ENCODE peak calls at places on chromosome 11, in seven cellular contexts. P is kidney epithelial cell; T is heart left ventricle; V is MM.1S; X is A549; F is cardiac fibroblast; C is CD8-positive, alpha-beta T cell. J is an unnamed sample.

GRCh38 chr11:15737326-15737725 is 619.0 kb downstream of the SOX6 start:
- DNase-seq in F (peak; percentile 16), X (no peak), V (no peak), C (no peak), T (no peak), P (peak; percentile 23), J (no peak)

GRCh38 chr11:130115218-130115617 is 44.4 kb upstream of the ST14 start:
- DNase-seq in P (no peak), V (no peak), C (no peak), X (no peak), F (peak; percentile 63), T (no peak), J (peak; percentile 72)

GRCh38 chr11:19660076-19660475 is 52.6 kb upstream of the NAV2 start:
- DNase-seq in P (peak; percentile 85), X (peak; percentile 81), F (peak; percentile 76), C (no peak), V (peak; percentile 88), T (no peak), J (peak; percentile 45)

GRCh38 chr11:61972112-61972795 is 4.8 kb upstream of the FTH1 start:
- DNase-seq in X (no peak), C (no peak), F (no peak), T (no peak), P (no peak), V (no peak), J (no peak)

GRCh38 chr11:1568451-1568911 is 3.6 kb downstream of the DUSP8 start:
- DNase-seq in F (no peak), P (no peak), T (peak; percentile 10), X (no peak), V (no peak), C (peak; percentile 66), J (no peak)

GRCh38 chr11:10657308-10658271 is 36.0 kb downstream of the IRAG1 start:
- DNase-seq in C (no peak), P (peak; percentile 29), V (peak; percentile 89), F (peak; percentile 84), X (peak; percentile 25), T (peak; percentile 37), J (peak; percentile 85)

GRCh38 chr11:118838905-118839553 is 44.7 kb upstream of the CXCR5 start:
- DNase-seq in V (peak; percentile 84), C (no peak), P (no peak), F (no peak), T (no peak), X (no peak), J (no peak)

GRCh38 chr11:117524784-117525183 is 197.1 kb downstream of the CEP164 start:
- DNase-seq in P (no peak), T (no peak), X (no peak), V (no peak), C (no peak), F (no peak), J (no peak)

GRCh38 chr11:115065314-115065713 is 387.0 kb downstream of the NXPE2 start:
- DNase-seq in X (no peak), T (no peak), C (no peak), F (no peak), V (no peak), P (no peak), J (no peak)

GRCh38 chr11:93221539-93221938 is 23.7 kb upstream of the SLC36A4 start:
- DNase-seq in C (no peak), F (no peak), T (no peak), V (no peak), X (no peak), P (no peak), J (no peak)

GRCh38 chr11:47550288-47551052 is 2.5 kb downstream of the CELF1 start:
- DNase-seq in F (peak; percentile 48), C (no peak), V (no peak), P (no peak), X (no peak), T (no peak), J (peak; percentile 46)

GRCh38 chr11:121634889-121635288 is 182.1 kb upstream of the SORL1-AS1 start:
- DNase-seq in P (no peak), T (no peak), F (peak; percentile 90), C (no peak), V (no peak), X (no peak), J (peak; percentile 93)

GRCh38 chr11:44645832-44646231 is 80.4 kb downstream of the CD82 start:
- DNase-seq in V (no peak), T (no peak), X (no peak), F (no peak), P (no peak), C (no peak), J (no peak)

GRCh38 chr11:61541568-61541967 is 33.0 kb downstream of the LRRC10B start:
- DNase-seq in P (no peak), V (no peak), C (no peak), X (peak; percentile 36), F (peak; percentile 39), T (no peak), J (peak; percentile 70)

GRCh38 chr11:61524963-61525587 is 16.5 kb downstream of the LRRC10B start:
- DNase-seq in F (no peak), C (no peak), T (no peak), P (no peak), X (no peak), V (no peak), J (no peak)

GRCh38 chr11:63769044-63769718 is 606 bp upstream of the ZFTA start:
- DNase-seq in P (no peak), V (peak; percentile 47), X (no peak), T (peak; percentile 42), C (peak; percentile 48), F (peak; percentile 26), J (no peak)

GRCh38 chr11:61999141-61999975 is 31.9 kb upstream of the FTH1 start:
- DNase-seq in P (no peak), F (peak; percentile 54), V (no peak), X (peak; percentile 41), C (no peak), T (no peak), J (no peak)

GRCh38 chr11:72821920-72822799 is 7.9 kb downstream of the ATG16L2 start:
- DNase-seq in V (peak; percentile 87), T (peak; percentile 89), X (peak; percentile 91), C (peak; percentile 94), F (peak; percentile 82), P (no peak), J (peak; percentile 76)
- TF ChIP-seq CTCF in V (no peak), T (peak; percentile 21), X (no peak), C (no peak), F (no peak), P (peak; percentile 16), J (no peak)

GRCh38 chr11:88552377-88553029 is 215.0 kb upstream of the CTSC start:
- DNase-seq in C (peak; percentile 39), F (peak; percentile 73), X (peak; percentile 68), V (peak; percentile 72), T (no peak), P (no peak), J (peak; percentile 53)

GRCh38 chr11:88555829-88556202 is 218.3 kb upstream of the CTSC start:
- DNase-seq in T (no peak), C (no peak), P (no peak), X (no peak), F (peak; percentile 55), V (no peak), J (peak; percentile 90)

GRCh38 chr11:88553204-88553603 is 215.7 kb upstream of the CTSC start:
- DNase-seq in V (no peak), C (no peak), F (peak; percentile 52), P (no peak), T (no peak), X (no peak), J (peak; percentile 26)

DNA sequence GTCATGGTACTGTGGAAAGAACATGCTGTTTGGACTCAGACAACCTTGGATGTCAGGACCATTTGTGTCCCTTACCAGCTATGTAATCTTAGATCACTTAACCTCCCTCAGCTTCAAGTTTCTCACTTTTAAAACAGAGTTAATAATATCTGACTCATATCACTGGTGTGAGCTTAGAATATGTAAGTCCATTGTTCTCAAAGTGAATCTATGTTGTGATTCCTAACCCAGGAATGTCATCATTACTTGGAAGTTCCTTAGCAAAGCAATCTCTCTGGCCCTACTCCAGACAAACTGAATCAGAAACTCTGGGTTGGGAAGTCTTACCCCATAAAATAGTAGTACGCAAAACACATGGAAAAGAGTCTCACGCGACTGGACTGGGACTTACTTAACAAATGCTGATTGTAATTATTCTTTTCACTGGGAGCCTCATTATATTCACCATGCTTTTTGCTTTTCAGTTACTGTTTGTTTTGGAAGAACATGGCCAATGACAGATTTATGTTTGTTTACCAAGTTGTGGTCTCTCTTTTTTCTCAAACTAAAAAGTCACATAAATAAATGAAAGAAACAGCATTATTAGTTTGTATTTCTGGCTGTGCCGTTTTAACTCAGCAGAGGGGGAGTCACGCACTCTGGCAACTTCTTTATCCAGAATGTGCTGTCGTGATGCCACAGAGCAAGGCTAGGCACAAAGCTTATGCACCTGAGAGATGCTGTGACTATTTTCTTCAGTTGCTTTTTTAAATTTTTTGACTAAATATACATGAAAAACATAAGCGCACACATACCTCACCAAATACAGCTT is 217.7 kb upstream of the CTSC start:
- DNase-seq in X (peak; percentile 76), V (no peak), P (peak; percentile 98), C (no peak), T (no peak), F (peak; percentile 99), J (peak; percentile 100)
- H3K4me3 ChIP-seq in X (no peak overlapping the region), V (no peak overlapping the region), P (no peak overlapping the region), C (no peak overlapping the region), T (no peak overlapping the region), F (no peak overlapping the region), J (peak overlapping the region; percentile 10)

GRCh38 chr11:30914143-30914762 is 328.1 kb upstream of the MPPED2 start:
- DNase-seq in F (peak; percentile 69), P (peak; percentile 35), V (peak; percentile 14), C (peak; percentile 11), X (peak; percentile 42), T (peak; percentile 53), J (peak; percentile 53)
- TF ChIP-seq CTCF in F (peak; percentile 79), P (peak; percentile 97), V (peak; percentile 37), C (no peak), X (peak; percentile 28), T (peak; percentile 64), J (peak; percentile 84)

GRCh38 chr11:107928046-107928766 is at the start of gene RAB39A:
- DNase-seq in X (peak; percentile 96), V (peak; percentile 98), C (peak; percentile 40), F (peak; percentile 90), T (peak; percentile 81), P (peak; percentile 84), J (peak; percentile 74)

GRCh38 chr11:107927559-107927958 is 689 bp upstream of the RAB39A start:
- DNase-seq in F (no peak), X (no peak), C (no peak), T (no peak), P (no peak), V (no peak), J (no peak)

GRCh38 chr11:107928767-107929507 is 689 bp downstream of the RAB39A start:
- DNase-seq in V (no peak), X (peak; percentile 4), T (peak; percentile 21), C (no peak), F (no peak), P (no peak), J (no peak)

GRCh38 chr11:107931206-107931605 is 3.0 kb downstream of the RAB39A start:
- DNase-seq in X (no peak), T (no peak), V (no peak), C (no peak), F (no peak), P (no peak), J (no peak)

DNA sequence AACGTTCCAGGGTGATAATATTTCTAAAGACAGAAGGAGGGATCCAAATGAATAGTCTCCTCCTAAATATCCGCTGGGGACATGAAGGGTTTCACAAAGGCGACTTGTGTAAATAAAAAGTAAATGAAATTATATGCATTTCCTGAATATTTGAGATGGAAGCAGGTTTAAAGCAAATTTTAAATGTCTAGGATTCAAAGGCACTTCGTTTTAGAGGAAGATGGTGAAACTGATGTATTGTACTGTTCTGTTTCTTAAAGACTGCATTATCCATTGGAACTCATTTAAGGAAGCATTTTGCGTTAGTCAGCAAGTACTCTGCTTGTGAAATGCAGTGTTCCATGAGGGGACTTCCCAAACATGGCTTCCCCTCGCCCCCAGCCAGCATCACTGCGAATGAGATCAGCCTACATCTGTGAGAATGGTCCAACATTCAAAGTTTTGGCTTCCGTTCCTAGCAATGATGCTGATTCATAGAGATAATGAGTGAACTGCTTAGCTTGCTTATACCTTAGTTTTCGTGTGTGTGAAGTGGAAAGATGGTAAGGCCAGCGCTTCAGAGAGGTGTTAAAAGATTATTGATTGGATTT is 1.5 kb downstream of the RAB39A start:
- DNase-seq in T (no peak), C (no peak), P (no peak), V (no peak), X (no peak), F (no peak), J (no peak)
- H3K4me3 ChIP-seq in T (no peak overlapping the region), C (no peak overlapping the region), P (no peak overlapping the region), V (no peak overlapping the region), X (no peak overlapping the region), F (no peak overlapping the region), J (no peak overlapping the region)